ENCODE peak calls at places on chromosome 14, in ten cellular contexts. U is HTR-8/SVneo; Y is stimulated activated CD8-positive, alpha-beta memory T cell treated with anti-CD3 and anti-CD28 coated beads, Interleukin-2, amount 100 ng/mL, for 48 hours; P is NCI-H510A treated with DMSO at 0.1 percent for 48 hours; X is activated CD4-positive, alpha-beta T cell treated with anti-CD3 and anti-CD28 coated beads, Interleukin-2, amount 50 U/mL, for 1 hour; N is activated effector memory CD4-positive, alpha-beta T cell treated with Interleukin-2 at 50 U/mL for 16 hours; T is hepatocyte; I is NCI-H1417; K is effector memory CD4-positive, alpha-beta T cell; L is hypothalamus. F is an unnamed sample.

GRCh38 chr14:76324133-76324532 is 51.8 kb upstream of the ESRRB start:
- DNase-seq in K (no peak), U (no peak), I (no peak), X (no peak), T (no peak), P (no peak), L (no peak), Y (no peak), N (no peak), F (no peak)

GRCh38 chr14:24895243-24895583 is 154.7 kb downstream of the STXBP6 start:
- DNase-seq in K (no peak), T (no peak), U (no peak), N (no peak), L (no peak), X (no peak), Y (no peak), I (no peak), P (no peak), F (peak)

GRCh38 chr14:75418779-75419768 is 8.7 kb upstream of the JDP2 start:
- DNase-seq in K (no peak), N (no peak), Y (peak), X (no peak), U (no peak), I (peak), L (no peak), T (peak), P (peak), F (no peak)

GRCh38 chr14:66539034-66539433 is 31.1 kb downstream of the GPHN start:
- DNase-seq in K (no peak), X (no peak), P (no peak), L (no peak), I (no peak), T (no peak), N (no peak), U (no peak), Y (no peak), F (no peak)

GRCh38 chr14:95961481-95961880 is 77.7 kb upstream of the C14orf132 start:
- DNase-seq in P (no peak), N (no peak), I (no peak), K (no peak), Y (no peak), X (no peak), U (no peak), T (no peak), L (no peak), F (no peak)

GRCh38 chr14:72617391-72618011 is 276.4 kb downstream of the DPF3 start:
- DNase-seq in L (peak), N (no peak), X (no peak), Y (no peak), I (no peak), K (no peak), T (no peak), U (peak), P (no peak), F (no peak)

GRCh38 chr14:99454246-99454645 is 26.4 kb downstream of the SETD3 start:
- DNase-seq in T (no peak), N (no peak), I (no peak), P (no peak), U (no peak), X (no peak), L (no peak), Y (no peak), K (no peak), F (no peak)

GRCh38 chr14:88911811-88912210 is 87.4 kb downstream of the TTC8 start:
- DNase-seq in T (no peak), K (no peak), U (no peak), I (no peak), Y (no peak), L (no peak), P (no peak), N (no peak), X (no peak), F (no peak)

GRCh38 chr14:98704441-98704840 is 567.6 kb downstream of the BCL11B start:
- DNase-seq in X (peak), Y (no peak), K (peak), U (no peak), P (no peak), I (peak), T (no peak), N (peak), L (no peak), F (no peak)

GRCh38 chr14:79328863-79329262 is 882.4 kb downstream of the DIO2 start:
- DNase-seq in L (no peak), P (no peak), T (no peak), X (no peak), I (no peak), K (no peak), N (no peak), Y (no peak), U (no peak), F (peak)

GRCh38 chr14:32226051-32226450 is 23.0 kb upstream of the RNU6-8 start:
- DNase-seq in X (no peak), K (no peak), Y (no peak), T (no peak), P (no peak), U (no peak), L (no peak), N (no peak), I (no peak), F (peak)

GRCh38 chr14:53912121-53912520 is 44.5 kb downstream of the BMP4 start:
- DNase-seq in U (no peak), P (no peak), X (no peak), I (no peak), L (no peak), K (no peak), T (peak), N (no peak), Y (no peak), F (no peak)

GRCh38 chr14:20195911-20196310 is 5.2 kb downstream of the OR11G2 start:
- DNase-seq in T (no peak), K (no peak), U (no peak), X (no peak), L (no peak), I (peak), Y (no peak), P (no peak), N (no peak), F (no peak)

GRCh38 chr14:63573579-63573978 is 30.4 kb upstream of the PPP2R5E start:
- DNase-seq in U (peak), L (no peak), T (no peak), Y (no peak), K (no peak), N (no peak), P (no peak), I (no peak), X (no peak), F (peak)

GRCh38 chr14:38098074-38098846 is 109.4 kb upstream of the SSTR1 start:
- DNase-seq in L (no peak), X (no peak), P (no peak), Y (no peak), T (no peak), I (no peak), U (peak), N (no peak), K (no peak), F (peak)

GRCh38 chr14:103084021-103084919 is at the start of gene LBHD2:
- DNase-seq in Y (no peak), K (no peak), U (no peak), T (no peak), L (no peak), I (peak), N (no peak), P (no peak), X (no peak), F (no peak)

GRCh38 chr14:105199093-105199492 is 18.0 kb upstream of the NUDT14 start:
- DNase-seq in Y (no peak), T (no peak), I (no peak), X (no peak), N (no peak), P (no peak), U (no peak), K (no peak), L (no peak), F (peak)

GRCh38 chr14:103123128-103123633 is at the start of gene TNFAIP2:
- DNase-seq in I (peak), T (no peak), P (peak), U (no peak), K (no peak), L (no peak), Y (no peak), X (no peak), N (no peak), F (peak)